ENCODE peak calls at places on chromosomes 12 and 14, in nine cellular contexts. U is aorta; C is SK-N-SH; Q is CD8-positive, alpha-beta T cell; D is CD4-positive, CD25-positive, alpha-beta regulatory T cell; O is caudate nucleus; V is H9; B is lower lobe of right lung; M is heart right ventricle. G is an unnamed sample.

GRCh38 chr14:80988742-80989429 is 33.5 kb downstream of the TSHR start:
- DNase-seq in O (no peak), U (no peak), B (no peak), D (no peak), C (no peak), M (no peak), Q (no peak), V (no peak), G (no peak)

GRCh38 chr14:51581017-51581881 is 70.5 kb upstream of the FRMD6 start:
- DNase-seq in D (no peak), O (no peak), B (no peak), U (no peak), Q (no peak), C (no peak), M (no peak), V (no peak), G (no peak)

GRCh38 chr14:65366802-65367570 is 45.5 kb upstream of the FUT8 start:
- DNase-seq in Q (no peak), M (no peak), C (no peak), O (no peak), U (no peak), B (no peak), D (no peak), V (no peak), G (no peak)

GRCh38 chr14:64758711-64759554 is 54.7 kb downstream of the PLEKHG3 start:
- DNase-seq in D (no peak), U (peak; percentile 79), M (peak; percentile 60), O (no peak), Q (no peak), V (no peak), C (peak; percentile 84), B (peak; percentile 43), G (no peak)

GRCh38 chr14:28542040-28542439 is 224.5 kb upstream of the FOXG1 start:
- DNase-seq in Q (no peak), O (no peak), C (no peak), M (no peak), B (no peak), D (no peak), V (no peak), U (no peak), G (no peak)

GRCh38 chr12:15164997-15165659 is 56.1 kb downstream of the RERG start:
- DNase-seq in D (no peak), B (no peak), Q (no peak), V (no peak), O (no peak), C (no peak), M (no peak), U (no peak), G (no peak)

GRCh38 chr14:49898485-49898884 is 5.6 kb downstream of the ARF6 start:
- DNase-seq in B (no peak), D (no peak), Q (no peak), V (no peak), M (no peak), U (no peak), O (no peak), C (no peak), G (no peak)

GRCh38 chr14:103070263-103070885 is 13.0 kb upstream of the CDC42BPB start:
- DNase-seq in M (no peak), V (no peak), D (no peak), Q (no peak), C (no peak), B (no peak), U (no peak), O (no peak), G (no peak)

GRCh38 chr12:50050410-50051280 is 6.8 kb upstream of the ASIC1 start:
- DNase-seq in O (no peak), M (peak; percentile 41), D (no peak), Q (no peak), C (peak; percentile 44), B (peak; percentile 75), V (peak; percentile 69), U (peak; percentile 87), G (no peak)

GRCh38 chr14:97977711-97978261 is 1180.6 kb downstream of the VRK1 start:
- DNase-seq in V (peak; percentile 32), Q (peak; percentile 75), M (peak; percentile 69), D (peak; percentile 52), O (peak; percentile 29), C (peak; percentile 60), U (peak; percentile 94), B (peak; percentile 82), G (peak; percentile 47)

GRCh38 chr14:50025776-50026175 is 90.6 kb downstream of the VCPKMT start:
- DNase-seq in V (no peak), C (no peak), D (no peak), O (no peak), Q (no peak), U (no peak), M (no peak), B (no peak), G (no peak)

GRCh38 chr12:6276936-6277615 is 33.4 kb upstream of the PLEKHG6 start:
- DNase-seq in C (no peak), V (peak; percentile 76), B (peak; percentile 43), M (no peak), D (no peak), U (no peak), O (no peak), Q (no peak), G (no peak)
- H3K27ac ChIP-seq in C (no peak overlapping the region), V (no peak overlapping the region), B (peak overlapping the region; percentile 95), M (no peak overlapping the region), D (no peak overlapping the region), U (no peak overlapping the region), O (no peak overlapping the region), Q (no peak overlapping the region), G (no peak overlapping the region)

GRCh38 chr14:73997944-73998451 is 21.1 kb downstream of the ENTPD5 start:
- DNase-seq in V (no peak), Q (no peak), M (no peak), U (no peak), B (no peak), C (no peak), D (no peak), O (no peak), G (no peak)
- H3K27ac ChIP-seq in V (no peak overlapping the region), Q (no peak overlapping the region), M (no peak overlapping the region), U (no peak overlapping the region), B (no peak overlapping the region), C (no peak overlapping the region), D (no peak overlapping the region), O (no peak overlapping the region), G (no peak overlapping the region)

GRCh38 chr14:85528080-85528881 is 1.7 kb upstream of the FLRT2 start:
- DNase-seq in B (no peak), V (peak; percentile 50), O (no peak), U (no peak), Q (no peak), D (no peak), M (no peak), C (no peak), G (no peak)

GRCh38 chr14:85527458-85527857 is 2.5 kb upstream of the FLRT2 start:
- DNase-seq in U (no peak), V (no peak), O (no peak), Q (no peak), M (no peak), B (no peak), D (no peak), C (no peak), G (no peak)

GRCh38 chr14:85529803-85530574 is at the start of gene FLRT2:
- DNase-seq in Q (no peak), B (peak; percentile 57), O (no peak), M (peak; percentile 42), C (no peak), D (no peak), V (peak; percentile 61), U (peak; percentile 85), G (no peak)

GRCh38 chr14:85528882-85529585 is 910 bp upstream of the FLRT2 start:
- DNase-seq in U (no peak), Q (no peak), B (peak; percentile 13), D (no peak), C (no peak), V (no peak), O (no peak), M (no peak), G (peak; percentile 20)

DNA sequence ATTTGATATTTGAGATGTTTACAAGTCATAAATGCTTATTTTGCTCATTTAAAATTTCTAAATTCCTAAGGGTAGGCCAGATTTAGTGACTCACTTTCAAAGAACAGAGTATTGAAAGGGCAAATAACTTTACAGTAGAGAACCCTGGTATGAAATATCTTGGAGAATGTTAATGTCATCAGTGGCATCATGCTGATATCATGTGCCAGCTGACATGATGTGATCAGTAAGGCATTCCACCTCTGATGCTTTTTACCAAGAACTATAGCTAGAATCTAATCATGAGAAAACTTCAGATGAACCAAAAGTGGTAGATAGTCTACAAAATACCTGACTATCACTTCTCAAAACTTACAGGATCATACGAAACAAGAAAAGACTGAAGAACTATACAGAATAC is 2.9 kb upstream of the FLRT2 start:
- DNase-seq in C (no peak), V (no peak), Q (no peak), M (no peak), D (no peak), U (no peak), O (no peak), B (no peak), G (no peak)
- H3K27ac ChIP-seq in C (peak overlapping the region; percentile 81), V (no peak overlapping the region), Q (no peak overlapping the region), M (no peak overlapping the region), D (no peak overlapping the region), U (no peak overlapping the region), O (no peak overlapping the region), B (no peak overlapping the region), G (no peak overlapping the region)

GRCh38 chr14:24321212-24321975 is 10.1 kb downstream of the LTB4R start:
- DNase-seq in V (no peak), O (no peak), D (no peak), M (no peak), U (peak; percentile 40), C (no peak), Q (no peak), B (peak; percentile 21), G (no peak)
- H3K27ac ChIP-seq in V (no peak overlapping the region), O (no peak overlapping the region), D (no peak overlapping the region), M (no peak overlapping the region), U (no peak overlapping the region), C (no peak overlapping the region), Q (no peak overlapping the region), B (no peak overlapping the region), G (no peak overlapping the region)

DNA sequence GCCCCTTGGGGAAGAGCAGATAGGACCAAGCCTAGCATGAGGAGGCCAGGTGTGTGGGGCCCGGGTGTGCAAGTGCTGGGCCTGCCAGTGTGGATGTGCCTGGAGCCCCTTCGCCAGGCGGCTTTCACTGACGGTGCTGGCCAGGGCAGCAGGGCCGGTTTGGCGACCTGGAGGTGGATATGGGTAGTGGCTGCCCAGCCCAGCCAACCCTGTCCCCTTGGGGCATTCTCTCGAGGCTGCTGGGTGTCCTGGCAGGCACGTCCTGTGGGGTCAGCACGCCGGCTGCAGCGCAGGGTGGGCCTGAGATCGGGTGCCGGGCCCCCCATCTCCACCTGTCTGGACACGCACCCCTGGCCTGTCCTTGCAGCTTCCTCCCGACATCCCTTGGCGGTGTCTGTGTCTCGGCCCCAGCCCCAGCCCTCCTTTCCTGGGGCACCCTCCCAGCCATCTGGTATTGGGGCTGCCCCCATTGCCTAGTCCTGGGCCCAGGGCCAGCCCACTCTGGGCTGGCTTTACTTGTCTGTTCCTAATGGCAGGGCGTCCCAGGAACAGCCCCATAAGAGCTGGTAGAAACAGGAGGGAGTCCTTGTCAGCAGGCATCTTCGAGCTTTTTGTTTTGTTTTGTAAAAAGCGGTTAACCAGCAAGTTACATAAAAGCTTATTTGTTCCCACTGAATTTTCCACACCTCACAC is 7.2 kb upstream of the CRIP2 start:
- DNase-seq in U (no peak), V (no peak), O (no peak), D (no peak), Q (no peak), M (no peak), B (no peak), C (no peak), G (no peak)
- H3K27ac ChIP-seq in U (no peak overlapping the region), V (no peak overlapping the region), O (no peak overlapping the region), D (no peak overlapping the region), Q (no peak overlapping the region), M (peak overlapping the region; percentile 100), B (no peak overlapping the region), C (peak overlapping the region; percentile 30), G (no peak overlapping the region)